ENCODE peak calls at places on chromosomes 3 and 15, in nine cellular contexts. One of them, this sample, is unnamed.

GRCh38 chr3:144053121-144053520 is 81.5 kb downstream of the DIPK2A start:
- DNase-seq in coronary artery: no peak
- DNase-seq in uterus: no peak
- DNase-seq in AG04450: peak
- DNase-seq in HCT116: no peak
- DNase-seq in K562: no peak
- DNase-seq in GM06990: no peak
- DNase-seq in GM13976: no peak
- DNase-seq in foreskin fibroblast: peak
- DNase-seq in this sample: no peak

GRCh38 chr15:72766025-72766424 is 17.5 kb downstream of the ADPGK start:
- DNase-seq in AG04450: no peak
- DNase-seq in GM13976: no peak
- DNase-seq in K562: no peak
- DNase-seq in HCT116: no peak
- DNase-seq in GM06990: no peak
- DNase-seq in foreskin fibroblast: no peak
- DNase-seq in uterus: no peak
- DNase-seq in coronary artery: no peak
- DNase-seq in this sample: no peak

GRCh38 chr3:55728461-55729100 is 241.5 kb upstream of the WNT5A start:
- DNase-seq in AG04450: no peak
- DNase-seq in foreskin fibroblast: no peak
- DNase-seq in HCT116: no peak
- DNase-seq in GM13976: no peak
- DNase-seq in K562: no peak
- DNase-seq in GM06990: no peak
- DNase-seq in coronary artery: no peak
- DNase-seq in uterus: no peak
- DNase-seq in this sample: no peak

GRCh38 chr3:53845103-53845880 is 927 bp downstream of the CHDH start:
- DNase-seq in coronary artery: no peak
- DNase-seq in HCT116: peak
- DNase-seq in K562: peak
- DNase-seq in uterus: peak
- DNase-seq in AG04450: no peak
- DNase-seq in GM13976: peak
- DNase-seq in foreskin fibroblast: peak
- DNase-seq in GM06990: no peak
- DNase-seq in this sample: no peak

GRCh38 chr3:175895731-175896130 is 1036.6 kb downstream of the NAALADL2 start:
- DNase-seq in HCT116: no peak
- DNase-seq in GM06990: no peak
- DNase-seq in coronary artery: no peak
- DNase-seq in uterus: no peak
- DNase-seq in foreskin fibroblast: no peak
- DNase-seq in K562: no peak
- DNase-seq in AG04450: no peak
- DNase-seq in GM13976: no peak
- DNase-seq in this sample: no peak

GRCh38 chr3:39230453-39230852 is 38.1 kb upstream of the XIRP1 start:
- DNase-seq in HCT116: no peak
- DNase-seq in uterus: no peak
- DNase-seq in foreskin fibroblast: no peak
- DNase-seq in K562: no peak
- DNase-seq in GM13976: no peak
- DNase-seq in AG04450: no peak
- DNase-seq in coronary artery: no peak
- DNase-seq in GM06990: no peak
- DNase-seq in this sample: no peak

GRCh38 chr3:152021951-152022461 is 148.6 kb downstream of the SUCNR1 start:
- DNase-seq in coronary artery: no peak
- DNase-seq in foreskin fibroblast: peak
- DNase-seq in AG04450: no peak
- DNase-seq in K562: no peak
- DNase-seq in HCT116: peak
- DNase-seq in GM06990: peak
- DNase-seq in uterus: no peak
- DNase-seq in GM13976: no peak
- DNase-seq in this sample: no peak

GRCh38 chr15:55834331-55834730 is 91.4 kb upstream of the PRTG start:
- DNase-seq in AG04450: no peak
- DNase-seq in foreskin fibroblast: no peak
- DNase-seq in K562: no peak
- DNase-seq in GM06990: no peak
- DNase-seq in uterus: no peak
- DNase-seq in coronary artery: no peak
- DNase-seq in GM13976: no peak
- DNase-seq in HCT116: no peak
- DNase-seq in this sample: no peak

GRCh38 chr3:39138804-39139415 is 14.5 kb downstream of the CSRNP1 start:
- DNase-seq in HCT116: no peak
- DNase-seq in GM13976: peak
- DNase-seq in foreskin fibroblast: no peak
- DNase-seq in GM06990: no peak
- DNase-seq in K562: no peak
- DNase-seq in AG04450: no peak
- DNase-seq in uterus: peak
- DNase-seq in coronary artery: peak
- DNase-seq in this sample: no peak

GRCh38 chr15:47523669-47524068 is 193.6 kb upstream of the SEMA6D start:
- DNase-seq in GM13976: no peak
- DNase-seq in HCT116: no peak
- DNase-seq in K562: no peak
- DNase-seq in coronary artery: no peak
- DNase-seq in uterus: no peak
- DNase-seq in foreskin fibroblast: peak
- DNase-seq in GM06990: no peak
- DNase-seq in AG04450: no peak
- DNase-seq in this sample: no peak

GRCh38 chr3:179181021-179181472 is 32.9 kb downstream of the PIK3CA start:
- DNase-seq in AG04450: no peak
- DNase-seq in K562: peak
- DNase-seq in coronary artery: no peak
- DNase-seq in uterus: no peak
- DNase-seq in HCT116: no peak
- DNase-seq in GM06990: peak
- DNase-seq in GM13976: peak
- DNase-seq in foreskin fibroblast: no peak
- DNase-seq in this sample: no peak

GRCh38 chr3:54670269-54671000 is 257.4 kb downstream of the LRTM1 start:
- DNase-seq in K562: no peak
- DNase-seq in HCT116: no peak
- DNase-seq in uterus: no peak
- DNase-seq in coronary artery: no peak
- DNase-seq in GM06990: no peak
- DNase-seq in AG04450: no peak
- DNase-seq in GM13976: no peak
- DNase-seq in foreskin fibroblast: no peak
- DNase-seq in this sample: no peak

GRCh38 chr3:118942651-118943050 is 92.0 kb downstream of the IGSF11 start:
- DNase-seq in GM06990: no peak
- DNase-seq in coronary artery: no peak
- DNase-seq in K562: peak
- DNase-seq in uterus: no peak
- DNase-seq in HCT116: no peak
- DNase-seq in GM13976: no peak
- DNase-seq in AG04450: no peak
- DNase-seq in foreskin fibroblast: no peak
- DNase-seq in this sample: no peak

DNA sequence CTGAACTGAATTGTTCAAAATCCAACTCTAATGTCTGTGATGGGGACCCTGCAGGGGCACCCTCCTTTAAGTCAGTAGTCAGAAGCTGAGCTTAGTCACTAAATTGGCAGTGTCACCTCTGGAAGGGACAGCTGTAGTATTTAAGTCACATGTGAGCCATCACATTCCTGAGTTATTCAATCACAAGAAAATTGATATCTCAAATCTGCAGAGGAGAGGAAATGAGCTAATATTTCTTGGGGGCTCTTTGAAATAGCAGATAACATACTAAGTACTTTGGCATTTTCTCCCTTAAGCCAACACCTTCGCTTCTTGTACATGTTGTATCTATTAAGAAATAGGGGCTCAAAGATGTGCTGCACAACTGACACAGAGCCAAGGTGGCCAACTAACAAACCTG is 63.0 kb downstream of the ABHD5 start:
- DNase-seq in GM13976: no peak
- DNase-seq in foreskin fibroblast: peak
- DNase-seq in uterus: no peak
- DNase-seq in AG04450: peak
- DNase-seq in K562: no peak
- DNase-seq in coronary artery: no peak
- DNase-seq in GM06990: no peak
- DNase-seq in HCT116: no peak
- DNase-seq in this sample: no peak
- TF ChIP-seq CTCF in GM13976: no peak
- TF ChIP-seq CTCF in foreskin fibroblast: no peak
- TF ChIP-seq CTCF in uterus: no peak
- TF ChIP-seq CTCF in AG04450: no peak
- TF ChIP-seq CTCF in K562: no peak
- TF ChIP-seq CTCF in coronary artery: no peak
- TF ChIP-seq CTCF in GM06990: no peak
- TF ChIP-seq CTCF in HCT116: no peak
- TF ChIP-seq CTCF in this sample: no peak

DNA sequence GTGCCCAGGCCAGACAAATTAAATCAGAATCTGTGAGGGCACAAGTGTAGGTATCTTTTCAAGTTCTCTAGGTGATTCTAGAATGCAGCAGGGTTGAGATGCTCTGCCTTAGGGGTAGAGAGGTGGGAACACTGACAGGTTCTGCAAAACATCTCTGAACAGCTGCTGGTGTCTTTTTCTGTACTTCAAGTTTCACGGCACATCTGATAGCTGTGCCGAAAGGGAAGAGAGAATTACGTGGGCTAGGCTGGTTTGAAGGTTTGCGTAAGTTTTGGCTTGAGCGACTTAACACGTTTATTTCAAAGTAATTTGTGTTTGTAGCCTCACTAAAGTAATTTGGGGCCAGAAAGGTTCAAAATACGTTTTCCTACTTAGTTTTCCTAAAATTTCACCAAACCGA is 22.5 kb downstream of the PXK start:
- DNase-seq in GM13976: peak
- DNase-seq in HCT116: no peak
- DNase-seq in GM06990: peak
- DNase-seq in AG04450: no peak
- DNase-seq in K562: no peak
- DNase-seq in coronary artery: no peak
- DNase-seq in foreskin fibroblast: no peak
- DNase-seq in uterus: no peak
- DNase-seq in this sample: no peak
- TF ChIP-seq CTCF in GM13976: no peak
- TF ChIP-seq CTCF in HCT116: no peak
- TF ChIP-seq CTCF in GM06990: no peak
- TF ChIP-seq CTCF in AG04450: no peak
- TF ChIP-seq CTCF in K562: no peak
- TF ChIP-seq CTCF in coronary artery: no peak
- TF ChIP-seq CTCF in foreskin fibroblast: no peak
- TF ChIP-seq CTCF in uterus: no peak
- TF ChIP-seq CTCF in this sample: no peak

DNA sequence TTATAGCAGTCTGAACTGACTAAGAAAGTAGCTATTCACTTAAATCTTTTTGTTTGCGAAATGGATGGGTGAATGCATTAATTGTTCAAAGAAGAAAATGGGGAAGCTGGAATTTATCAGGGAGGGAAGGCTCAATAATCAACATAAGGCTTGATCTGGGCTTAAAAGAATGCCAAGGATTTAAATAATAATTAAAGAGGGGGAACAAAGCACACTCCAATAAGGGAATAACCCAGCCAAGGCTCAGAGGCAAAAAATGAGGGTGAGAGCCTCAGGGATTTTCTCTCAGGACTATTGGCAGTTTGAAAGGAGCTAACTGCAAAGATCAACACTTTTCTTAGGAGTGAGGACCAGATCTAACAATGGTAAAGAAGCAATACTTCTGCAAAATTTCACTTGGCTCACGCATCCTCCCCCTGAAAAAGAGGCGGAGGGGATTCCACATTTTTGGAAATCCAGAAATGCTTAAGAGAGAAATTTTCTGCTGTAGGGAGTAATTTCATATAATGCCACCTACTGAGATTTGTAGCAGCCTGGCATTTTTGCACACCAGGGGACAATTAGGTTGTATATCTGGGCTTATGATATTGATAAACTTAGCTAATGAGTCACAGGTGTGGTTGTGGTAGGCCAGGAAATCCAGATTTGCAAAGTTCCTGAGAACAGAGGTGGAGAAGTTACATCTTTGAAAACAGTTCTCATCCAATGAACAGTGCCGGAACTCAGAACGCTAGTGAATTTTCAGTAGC is 405.1 kb downstream of the TUSC7 start:
- DNase-seq in GM06990: no peak
- DNase-seq in HCT116: no peak
- DNase-seq in K562: no peak
- DNase-seq in AG04450: no peak
- DNase-seq in coronary artery: no peak
- DNase-seq in foreskin fibroblast: no peak
- DNase-seq in uterus: no peak
- DNase-seq in GM13976: no peak
- DNase-seq in this sample: no peak
- TF ChIP-seq CTCF in GM06990: no peak
- TF ChIP-seq CTCF in HCT116: no peak
- TF ChIP-seq CTCF in K562: no peak
- TF ChIP-seq CTCF in AG04450: no peak
- TF ChIP-seq CTCF in coronary artery: no peak
- TF ChIP-seq CTCF in foreskin fibroblast: no peak
- TF ChIP-seq CTCF in uterus: no peak
- TF ChIP-seq CTCF in GM13976: no peak
- TF ChIP-seq CTCF in this sample: no peak

DNA sequence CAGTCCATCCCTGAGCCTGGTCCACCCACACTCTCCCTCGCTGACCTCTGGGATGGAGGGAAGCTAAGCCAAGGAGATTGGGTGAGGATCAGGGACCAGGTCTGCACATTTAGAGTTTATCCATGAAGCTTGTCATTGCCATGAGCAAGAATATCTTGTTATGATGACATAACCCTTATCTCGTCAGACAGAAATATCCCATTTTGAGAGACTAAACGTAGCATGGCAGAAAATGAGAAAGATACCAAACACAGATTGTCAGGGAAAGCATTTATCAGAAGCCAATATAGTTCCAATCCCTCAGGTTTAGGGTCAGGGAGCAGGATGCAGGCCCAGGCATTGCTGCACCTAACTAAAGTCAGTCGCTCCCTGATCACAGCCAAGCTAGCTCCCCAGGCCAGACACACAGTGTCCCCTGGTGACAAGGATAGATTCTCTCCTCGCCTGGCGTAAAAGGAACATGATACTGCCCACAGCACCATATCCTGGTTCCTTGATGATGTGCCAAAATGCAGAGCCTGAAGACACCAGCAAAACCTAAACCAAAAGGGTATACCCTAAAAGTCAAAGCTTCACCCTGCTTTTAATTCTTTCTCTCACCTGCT is 66.9 kb downstream of the DCLK3 start:
- DNase-seq in uterus: no peak
- DNase-seq in GM13976: no peak
- DNase-seq in GM06990: no peak
- DNase-seq in foreskin fibroblast: no peak
- DNase-seq in coronary artery: no peak
- DNase-seq in HCT116: no peak
- DNase-seq in K562: no peak
- DNase-seq in AG04450: no peak
- DNase-seq in this sample: no peak
- TF ChIP-seq CTCF in uterus: no peak
- TF ChIP-seq CTCF in GM13976: no peak
- TF ChIP-seq CTCF in GM06990: no peak
- TF ChIP-seq CTCF in foreskin fibroblast: no peak
- TF ChIP-seq CTCF in coronary artery: no peak
- TF ChIP-seq CTCF in HCT116: no peak
- TF ChIP-seq CTCF in K562: no peak
- TF ChIP-seq CTCF in AG04450: no peak
- TF ChIP-seq CTCF in this sample: no peak

GRCh38 chr3:43260412-43260811 is 25.9 kb upstream of the SNRK start:
- DNase-seq in HCT116: no peak
- DNase-seq in AG04450: no peak
- DNase-seq in GM13976: no peak
- DNase-seq in uterus: no peak
- DNase-seq in foreskin fibroblast: no peak
- DNase-seq in GM06990: no peak
- DNase-seq in K562: peak
- DNase-seq in coronary artery: no peak
- DNase-seq in this sample: no peak
- TF ChIP-seq CTCF in HCT116: peak
- TF ChIP-seq CTCF in AG04450: no peak
- TF ChIP-seq CTCF in GM13976: no peak
- TF ChIP-seq CTCF in uterus: no peak
- TF ChIP-seq CTCF in foreskin fibroblast: no peak
- TF ChIP-seq CTCF in GM06990: no peak
- TF ChIP-seq CTCF in K562: peak
- TF ChIP-seq CTCF in coronary artery: no peak
- TF ChIP-seq CTCF in this sample: no peak

This sample was measured in CD14-positive monocyte.